ENCODE peak calls at places on chromosome 10, in six cellular contexts. R is colonic mucosa, T is neural progenitor cell, Z is IMR-90, D is fibroblast of lung, L is DND-41. A is an unnamed sample. For H3K4me1, the result is how much of the 10 kb centered on the place peaks cover.

GRCh38 chr10:58886390-58886789 is 290.1 kb upstream of the PHYHIPL start:
- DNase-seq in L (no peak), R (no peak), D (no peak), Z (no peak), T (no peak), A (no peak)

GRCh38 chr10:79360499-79361342 is 13.5 kb downstream of the PPIF start:
- DNase-seq in D (no peak), T (no peak), L (no peak), Z (no peak), R (peak), A (no peak)

GRCh38 chr10:28984431-28984830 is 304.4 kb upstream of the LYZL1 start:
- DNase-seq in Z (peak), R (peak), D (peak), T (no peak), L (peak), A (peak)

GRCh38 chr10:117541405-117541908 is 1.1 kb upstream of the EMX2 start:
- DNase-seq in T (peak), D (peak), R (no peak), Z (no peak), L (no peak), A (no peak)

GRCh38 chr10:47239211-47239610 is 60.8 kb upstream of the GDF10 start:
- DNase-seq in R (no peak), D (no peak), T (no peak), L (no peak), Z (no peak), A (no peak)

GRCh38 chr10:126993208-126993607 is 88.0 kb downstream of the DOCK1 start:
- DNase-seq in R (no peak), Z (no peak), D (no peak), L (no peak), T (no peak), A (no peak)

GRCh38 chr10:13439771-13440708 is 88.8 kb downstream of the BEND7 start:
- DNase-seq in Z (no peak), R (peak), T (peak), L (peak), D (peak), A (peak)

GRCh38 chr10:120688928-120689327 is 162.2 kb upstream of the WDR11 start:
- DNase-seq in T (no peak), R (no peak), L (no peak), D (peak), Z (no peak), A (no peak)

GRCh38 chr10:25457552-25457951 is 282.8 kb downstream of the GPR158 start:
- DNase-seq in T (no peak), Z (no peak), D (peak), L (no peak), R (no peak), A (no peak)

GRCh38 chr10:132836248-132836831 is 50.4 kb upstream of the NKX6-2 start:
- DNase-seq in T (no peak), L (no peak), Z (no peak), R (no peak), D (no peak), A (no peak)

GRCh38 chr10:79905322-79906314 is 43.3 kb downstream of the SFTPD start:
- DNase-seq in D (peak), L (no peak), R (no peak), T (no peak), Z (peak), A (peak)

GRCh38 chr10:63720072-63720537 is 198.9 kb downstream of the REEP3 start:
- DNase-seq in R (peak), L (peak), T (peak), D (peak), Z (peak), A (peak)

GRCh38 chr10:18438356-18439126 is 212.8 kb downstream of the NSUN6 start:
- DNase-seq in T (no peak), R (no peak), Z (no peak), L (no peak), D (no peak), A (no peak)

DNA sequence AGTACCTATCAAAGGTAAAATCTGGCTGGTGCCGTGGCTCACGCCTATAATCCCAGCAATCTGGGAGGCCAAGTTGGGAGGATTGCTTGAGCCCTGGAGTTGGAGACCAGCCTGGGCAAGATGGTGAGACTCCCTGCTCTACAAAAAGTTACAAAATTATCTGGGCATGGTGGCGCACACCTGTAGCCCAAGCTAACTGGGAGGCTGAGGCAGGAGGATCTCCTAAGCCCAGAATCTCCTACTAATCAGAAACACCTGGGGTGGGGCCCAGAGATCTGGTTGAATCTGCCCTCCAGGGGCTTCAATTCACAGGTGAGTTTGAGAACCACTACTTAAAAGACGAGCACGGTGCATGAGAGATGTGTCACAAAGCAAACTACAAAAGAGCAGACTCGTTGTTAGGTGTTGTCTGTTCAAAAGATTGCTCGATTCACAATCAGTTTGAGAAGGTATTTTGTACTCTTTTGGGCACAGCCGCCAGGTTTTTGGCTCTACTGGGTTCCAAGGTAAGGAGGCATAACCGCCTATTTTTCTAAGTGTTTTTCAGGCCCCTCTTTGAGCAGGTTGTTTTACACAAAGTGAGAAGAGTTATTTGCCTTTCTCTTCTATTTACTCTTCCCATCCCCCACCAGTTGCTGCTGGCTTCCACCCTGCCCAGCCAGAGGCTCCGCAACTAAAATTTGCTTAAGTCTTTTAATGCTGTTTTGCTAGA is 2.3 kb downstream of the PLA2G12B start:
- DNase-seq in D (no peak), Z (no peak), R (no peak), T (no peak), L (no peak), A (no peak)
- H3K9ac ChIP-seq in D (no peak), Z (no peak), R (no peak), T (no peak), L (no peak), A (no peak)

GRCh38 chr10:124717911-124718734 is 26.1 kb downstream of the FAM53B start:
- DNase-seq in Z (no peak), T (no peak), R (no peak), L (peak), D (peak), A (no peak)
- H3K4me1 ChIP-seq in Z (under half), T (under half), R (under half), L (under half), D (under half), A (under half)

DNA sequence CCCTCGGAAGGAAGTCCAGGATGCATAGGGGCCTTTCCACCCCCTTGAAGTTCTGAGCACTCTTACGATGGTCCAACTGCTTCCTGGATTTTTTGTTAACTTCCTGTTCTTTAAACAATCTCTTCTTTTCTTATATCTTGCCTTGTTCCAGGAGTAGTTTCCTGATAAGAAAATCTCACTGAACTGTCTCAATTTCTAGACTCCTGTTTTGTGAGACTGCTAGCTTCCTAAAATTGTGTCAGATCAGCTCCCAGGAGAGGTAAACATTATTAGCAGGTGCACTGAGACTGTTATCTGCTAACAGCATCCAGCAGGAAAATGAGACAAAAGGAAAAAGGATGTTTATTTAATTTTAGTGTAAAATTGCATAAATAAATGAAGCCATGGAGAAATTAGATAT is 106.2 kb upstream of the PITRM1 start:
- DNase-seq in Z (no peak), R (no peak), L (no peak), D (no peak), T (no peak), A (no peak)
- H3K9ac ChIP-seq in Z (no peak), R (no peak), L (no peak), D (no peak), T (no peak), A (no peak)

GRCh38 chr10:5587151-5588079 is 62.7 kb downstream of the CALML3 start:
- DNase-seq in R (no peak), Z (no peak), L (no peak), D (no peak), T (no peak), A (no peak)

GRCh38 chr10:5588603-5589002 is 63.8 kb downstream of the CALML3 start:
- DNase-seq in Z (no peak), T (no peak), D (no peak), L (no peak), R (no peak), A (no peak)

GRCh38 chr10:5589963-5590511 is 65.3 kb downstream of the CALML3 start:
- DNase-seq in T (no peak), R (no peak), L (no peak), D (peak), Z (peak), A (peak)

GRCh38 chr10:5589071-5589962 is 64.6 kb downstream of the CALML3 start:
- DNase-seq in R (no peak), L (no peak), D (no peak), T (no peak), Z (no peak), A (no peak)

GRCh38 chr10:5588080-5588453 is 63.3 kb downstream of the CALML3 start:
- DNase-seq in R (no peak), Z (no peak), D (no peak), L (no peak), T (no peak), A (no peak)
- H3K4me1 ChIP-seq in R (under half), Z (under half), D (under half), L (under half), T (half or more), A (under half)

GRCh38 chr10:124701038-124701365 is 43.2 kb downstream of the FAM53B start:
- DNase-seq in L (no peak), T (no peak), R (no peak), D (no peak), Z (no peak), A (no peak)

GRCh38 chr10:124698560-124699470 is 45.4 kb downstream of the FAM53B start:
- DNase-seq in D (no peak), L (no peak), Z (no peak), R (no peak), T (no peak), A (no peak)

GRCh38 chr10:124700293-124701037 is 43.7 kb downstream of the FAM53B start:
- DNase-seq in L (no peak), R (no peak), Z (no peak), T (no peak), D (no peak), A (no peak)

GRCh38 chr10:124697837-124698559 is 46.2 kb downstream of the FAM53B start:
- DNase-seq in L (no peak), T (peak), R (no peak), Z (peak), D (no peak), A (no peak)

GRCh38 chr10:124699471-124700292 is 44.5 kb downstream of the FAM53B start:
- DNase-seq in D (no peak), L (no peak), T (no peak), Z (no peak), R (no peak), A (no peak)
- H3K9ac ChIP-seq in D (no peak), L (no peak), T (no peak), Z (no peak), R (no peak), A (peak)

GRCh38 chr10:77844177-77844576 is 82.4 kb downstream of the DLG5 start:
- DNase-seq in L (no peak), T (no peak), R (peak), D (no peak), Z (no peak), A (no peak)

GRCh38 chr10:77844713-77845454 is 81.7 kb downstream of the DLG5 start:
- DNase-seq in D (peak), Z (peak), T (no peak), L (no peak), R (peak), A (peak)

GRCh38 chr10:77843264-77843663 is 83.3 kb downstream of the DLG5 start:
- DNase-seq in R (no peak), D (no peak), L (no peak), Z (no peak), T (no peak), A (no peak)

GRCh38 chr10:77846718-77847311 is 79.7 kb downstream of the DLG5 start:
- DNase-seq in L (peak), Z (peak), D (peak), T (peak), R (peak), A (peak)

DNA sequence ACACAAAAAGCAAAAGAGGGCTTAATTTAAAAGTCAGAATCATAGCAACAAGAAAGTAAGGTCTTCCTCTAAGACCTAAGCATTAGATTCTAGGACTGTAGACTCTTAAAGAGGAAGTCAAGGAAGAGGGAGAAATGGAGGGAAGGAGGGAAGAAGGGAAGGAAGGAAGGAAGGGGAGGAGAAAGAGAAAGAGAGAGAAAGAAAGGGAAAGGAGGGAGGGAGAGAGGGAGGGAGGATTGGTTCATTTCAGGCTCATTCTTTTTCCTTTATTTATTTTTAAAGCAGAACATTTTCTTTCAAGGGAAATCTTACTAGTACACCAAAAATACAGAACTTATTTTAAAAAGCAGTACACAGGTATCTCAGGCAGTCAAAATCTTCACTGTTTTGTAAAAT is 81.1 kb downstream of the DLG5 start:
- DNase-seq in Z (no peak), D (no peak), R (no peak), L (no peak), T (no peak), A (no peak)
- H3K4me1 ChIP-seq in Z (under half), D (under half), R (under half), L (under half), T (under half), A (under half)

GRCh38 chr10:46234431-46235060 is 52.3 kb upstream of the ANTXRL start:
- DNase-seq in L (no peak), Z (no peak), R (no peak), T (no peak), D (no peak), A (no peak)
- H3K9ac ChIP-seq in L (no peak), Z (no peak), R (no peak), T (no peak), D (no peak), A (no peak)

GRCh38 chr10:73084209-73084608 is 12.5 kb downstream of the P4HA1 start:
- DNase-seq in L (no peak), Z (no peak), T (no peak), R (no peak), D (no peak), A (no peak)

GRCh38 chr10:73083234-73083633 is 13.4 kb downstream of the P4HA1 start:
- DNase-seq in D (no peak), T (no peak), L (no peak), R (no peak), Z (peak), A (peak)

GRCh38 chr10:73088304-73088703 is 8.4 kb downstream of the P4HA1 start:
- DNase-seq in Z (no peak), T (no peak), L (no peak), R (no peak), D (no peak), A (no peak)

GRCh38 chr10:73086816-73087215 is 9.8 kb downstream of the P4HA1 start:
- DNase-seq in L (no peak), D (no peak), T (no peak), Z (no peak), R (no peak), A (no peak)
- H3K4me1 ChIP-seq in L (under half), D (under half), T (under half), Z (under half), R (under half), A (under half)

GRCh38 chr10:113042961-113043360 is 92.9 kb downstream of the TCF7L2 start:
- DNase-seq in L (no peak), R (no peak), Z (no peak), D (peak), T (no peak), A (no peak)

GRCh38 chr10:113041324-113041723 is 91.3 kb downstream of the TCF7L2 start:
- DNase-seq in L (no peak), T (no peak), R (no peak), D (no peak), Z (no peak), A (no peak)

GRCh38 chr10:113044015-113044755 is 94.1 kb downstream of the TCF7L2 start:
- DNase-seq in R (no peak), T (no peak), Z (no peak), D (no peak), L (no peak), A (no peak)

GRCh38 chr10:113038985-113039384 is 88.9 kb downstream of the TCF7L2 start:
- DNase-seq in Z (no peak), R (no peak), T (no peak), D (no peak), L (no peak), A (no peak)

DNA sequence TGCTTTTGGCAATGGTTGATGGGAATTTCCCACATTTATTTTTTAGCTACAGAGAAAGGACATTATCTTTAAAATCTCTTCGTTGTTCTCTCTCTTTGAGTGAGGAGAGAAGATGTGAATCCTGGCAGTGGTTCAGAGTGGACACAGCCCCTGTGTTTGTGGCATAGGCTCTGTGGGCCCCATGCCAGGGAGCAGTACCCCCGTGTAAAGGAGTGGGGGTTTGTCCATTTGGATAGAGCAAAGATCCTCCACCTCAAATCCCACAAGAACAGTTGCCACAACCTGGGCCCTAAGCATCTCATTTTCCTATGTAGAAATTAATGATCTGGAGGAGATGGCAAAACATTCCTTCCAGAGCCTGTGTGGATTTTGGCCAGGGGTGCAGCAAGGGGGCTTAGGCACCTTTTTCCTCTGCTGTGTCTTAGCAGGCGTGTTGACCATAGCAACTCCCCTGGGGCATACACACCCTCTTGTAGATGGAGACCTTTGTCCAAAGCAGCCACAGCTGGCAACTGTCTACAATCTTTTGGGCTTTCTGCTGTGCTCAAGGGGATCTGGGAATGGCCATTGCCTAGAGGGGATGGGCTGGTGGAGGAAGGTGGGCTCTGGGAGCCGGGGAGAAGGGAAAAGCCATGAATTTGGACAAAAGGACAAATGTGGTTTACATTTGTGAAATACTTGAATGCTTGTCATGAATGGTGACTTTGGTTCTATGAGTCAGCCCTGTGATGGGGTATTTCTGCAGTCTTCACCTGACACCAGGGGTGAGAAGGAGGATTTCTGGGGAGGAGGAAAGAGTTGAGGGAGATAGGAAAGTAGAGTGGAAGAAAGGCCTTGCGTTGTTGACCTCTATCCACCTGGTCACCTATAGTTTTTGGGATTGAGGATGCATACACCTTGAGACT is 92.0 kb downstream of the TCF7L2 start:
- DNase-seq in L (no peak), R (no peak), D (no peak), T (no peak), Z (no peak), A (no peak)
- H3K9ac ChIP-seq in L (no peak), R (no peak), D (no peak), T (no peak), Z (no peak), A (peak)